ENCODE peak calls at places on chromosomes 6 and 20, in seven cellular contexts. One of them, this sample, is unnamed.

GRCh38 chr6:144922120-144922722 is 637.1 kb downstream of the UTRN start:
- DNase-seq in fibroblast of mammary gland: peak; percentile 87
- DNase-seq in fibroblast of lung: no peak
- DNase-seq in right lobe of liver: peak; percentile 55
- DNase-seq in astrocyte of the cerebellum: no peak
- DNase-seq in CD8-positive, alpha-beta T cell: no peak
- DNase-seq in bronchial epithelial cell: no peak
- DNase-seq in this sample: peak; percentile 73

GRCh38 chr20:3889489-3890409 is 562 bp downstream of the PANK2 start:
- DNase-seq in fibroblast of mammary gland: no peak
- DNase-seq in fibroblast of lung: peak; percentile 23
- DNase-seq in right lobe of liver: peak; percentile 64
- DNase-seq in astrocyte of the cerebellum: no peak
- DNase-seq in CD8-positive, alpha-beta T cell: no peak
- DNase-seq in bronchial epithelial cell: peak; percentile 27
- DNase-seq in this sample: no peak

GRCh38 chr20:57708694-57709673 is 831 bp downstream of the PMEPA1 start:
- DNase-seq in fibroblast of mammary gland: no peak
- DNase-seq in fibroblast of lung: no peak
- DNase-seq in right lobe of liver: no peak
- DNase-seq in astrocyte of the cerebellum: no peak
- DNase-seq in CD8-positive, alpha-beta T cell: no peak
- DNase-seq in bronchial epithelial cell: no peak
- DNase-seq in this sample: peak; percentile 22

GRCh38 chr20:40991181-40991889 is 37.3 kb upstream of the TOP1 start:
- DNase-seq in fibroblast of mammary gland: no peak
- DNase-seq in fibroblast of lung: no peak
- DNase-seq in right lobe of liver: no peak
- DNase-seq in astrocyte of the cerebellum: no peak
- DNase-seq in CD8-positive, alpha-beta T cell: no peak
- DNase-seq in bronchial epithelial cell: no peak
- DNase-seq in this sample: no peak

GRCh38 chr20:62876826-62877728 is 15.5 kb upstream of the TCFL5 start:
- DNase-seq in fibroblast of mammary gland: peak; percentile 43
- DNase-seq in fibroblast of lung: no peak
- DNase-seq in right lobe of liver: no peak
- DNase-seq in astrocyte of the cerebellum: no peak
- DNase-seq in CD8-positive, alpha-beta T cell: no peak
- DNase-seq in bronchial epithelial cell: no peak
- DNase-seq in this sample: peak; percentile 63

GRCh38 chr6:46931416-46931815 is 9.7 kb upstream of the ADGRF5 start:
- DNase-seq in fibroblast of mammary gland: no peak
- DNase-seq in fibroblast of lung: no peak
- DNase-seq in right lobe of liver: no peak
- DNase-seq in astrocyte of the cerebellum: no peak
- DNase-seq in CD8-positive, alpha-beta T cell: no peak
- DNase-seq in bronchial epithelial cell: no peak
- DNase-seq in this sample: no peak

GRCh38 chr20:53940883-53941546 is 129.4 kb downstream of the BCAS1 start:
- DNase-seq in fibroblast of mammary gland: peak; percentile 85
- DNase-seq in fibroblast of lung: peak; percentile 96
- DNase-seq in right lobe of liver: no peak
- DNase-seq in astrocyte of the cerebellum: peak; percentile 73
- DNase-seq in CD8-positive, alpha-beta T cell: no peak
- DNase-seq in bronchial epithelial cell: peak; percentile 46
- DNase-seq in this sample: peak; percentile 87

GRCh38 chr6:72589096-72589495 is 32.8 kb upstream of the KCNQ5 start:
- DNase-seq in fibroblast of mammary gland: peak; percentile 7
- DNase-seq in fibroblast of lung: peak; percentile 35
- DNase-seq in right lobe of liver: no peak
- DNase-seq in astrocyte of the cerebellum: peak; percentile 55
- DNase-seq in CD8-positive, alpha-beta T cell: no peak
- DNase-seq in bronchial epithelial cell: no peak
- DNase-seq in this sample: peak; percentile 36

GRCh38 chr20:44961868-44962267 is 1.7 kb upstream of the TOMM34 start:
- DNase-seq in fibroblast of mammary gland: peak; percentile 84
- DNase-seq in fibroblast of lung: peak; percentile 63
- DNase-seq in right lobe of liver: no peak
- DNase-seq in astrocyte of the cerebellum: no peak
- DNase-seq in CD8-positive, alpha-beta T cell: no peak
- DNase-seq in bronchial epithelial cell: peak; percentile 54
- DNase-seq in this sample: peak; percentile 33

GRCh38 chr6:97669191-97669651 is 386.2 kb upstream of the MMS22L start:
- DNase-seq in fibroblast of mammary gland: no peak
- DNase-seq in fibroblast of lung: peak; percentile 49
- DNase-seq in right lobe of liver: no peak
- DNase-seq in astrocyte of the cerebellum: peak; percentile 15
- DNase-seq in CD8-positive, alpha-beta T cell: no peak
- DNase-seq in bronchial epithelial cell: no peak
- DNase-seq in this sample: peak; percentile 2

GRCh38 chr20:55974491-55975202 is 30.7 kb downstream of the CBLN4 start:
- DNase-seq in fibroblast of mammary gland: no peak
- DNase-seq in fibroblast of lung: no peak
- DNase-seq in right lobe of liver: peak; percentile 64
- DNase-seq in astrocyte of the cerebellum: no peak
- DNase-seq in CD8-positive, alpha-beta T cell: no peak
- DNase-seq in bronchial epithelial cell: no peak
- DNase-seq in this sample: no peak

GRCh38 chr6:109925060-109925459 is 53.1 kb upstream of the GPR6 start:
- DNase-seq in fibroblast of mammary gland: peak; percentile 26
- DNase-seq in fibroblast of lung: peak; percentile 1
- DNase-seq in right lobe of liver: no peak
- DNase-seq in astrocyte of the cerebellum: no peak
- DNase-seq in CD8-positive, alpha-beta T cell: no peak
- DNase-seq in bronchial epithelial cell: no peak
- DNase-seq in this sample: peak; percentile 4

GRCh38 chr6:30793521-30794194 is 49.3 kb upstream of the IER3 start:
- DNase-seq in fibroblast of mammary gland: peak; percentile 49
- DNase-seq in fibroblast of lung: peak; percentile 62
- DNase-seq in right lobe of liver: no peak
- DNase-seq in astrocyte of the cerebellum: no peak
- DNase-seq in CD8-positive, alpha-beta T cell: no peak
- DNase-seq in bronchial epithelial cell: peak; percentile 32
- DNase-seq in this sample: peak; percentile 58

GRCh38 chr20:8854566-8854965 is 214.3 kb upstream of the PLCB4 start:
- DNase-seq in fibroblast of mammary gland: peak; percentile 55
- DNase-seq in fibroblast of lung: peak; percentile 64
- DNase-seq in right lobe of liver: no peak
- DNase-seq in astrocyte of the cerebellum: no peak
- DNase-seq in CD8-positive, alpha-beta T cell: no peak
- DNase-seq in bronchial epithelial cell: no peak
- DNase-seq in this sample: peak; percentile 79

GRCh38 chr6:2378891-2379652 is 133.7 kb upstream of the GMDS start:
- DNase-seq in fibroblast of mammary gland: peak; percentile 89
- DNase-seq in fibroblast of lung: peak; percentile 55
- DNase-seq in right lobe of liver: no peak
- DNase-seq in astrocyte of the cerebellum: no peak
- DNase-seq in CD8-positive, alpha-beta T cell: no peak
- DNase-seq in bronchial epithelial cell: peak; percentile 84
- DNase-seq in this sample: peak; percentile 41

GRCh38 chr6:164069352-164070022 is 655.0 kb downstream of the QKI start:
- DNase-seq in fibroblast of mammary gland: peak; percentile 71
- DNase-seq in fibroblast of lung: peak; percentile 95
- DNase-seq in right lobe of liver: no peak
- DNase-seq in astrocyte of the cerebellum: peak; percentile 75
- DNase-seq in CD8-positive, alpha-beta T cell: no peak
- DNase-seq in bronchial epithelial cell: no peak
- DNase-seq in this sample: peak; percentile 51

GRCh38 chr20:16974855-16975162 is 226.7 kb downstream of the OTOR start:
- DNase-seq in fibroblast of mammary gland: no peak
- DNase-seq in fibroblast of lung: no peak
- DNase-seq in right lobe of liver: peak; percentile 33
- DNase-seq in astrocyte of the cerebellum: no peak
- DNase-seq in CD8-positive, alpha-beta T cell: no peak
- DNase-seq in bronchial epithelial cell: no peak
- DNase-seq in this sample: no peak

GRCh38 chr20:21523895-21524294 is 10.0 kb upstream of the NKX2-2 start:
- DNase-seq in fibroblast of mammary gland: no peak
- DNase-seq in fibroblast of lung: no peak
- DNase-seq in right lobe of liver: no peak
- DNase-seq in astrocyte of the cerebellum: no peak
- DNase-seq in CD8-positive, alpha-beta T cell: no peak
- DNase-seq in bronchial epithelial cell: no peak
- DNase-seq in this sample: no peak

GRCh38 chr20:21523398-21523868 is 9.6 kb upstream of the NKX2-2 start:
- DNase-seq in fibroblast of mammary gland: no peak
- DNase-seq in fibroblast of lung: no peak
- DNase-seq in right lobe of liver: no peak
- DNase-seq in astrocyte of the cerebellum: no peak
- DNase-seq in CD8-positive, alpha-beta T cell: no peak
- DNase-seq in bronchial epithelial cell: no peak
- DNase-seq in this sample: no peak

GRCh38 chr20:21522479-21523397 is 8.9 kb upstream of the NKX2-2 start:
- DNase-seq in fibroblast of mammary gland: no peak
- DNase-seq in fibroblast of lung: no peak
- DNase-seq in right lobe of liver: no peak
- DNase-seq in astrocyte of the cerebellum: no peak
- DNase-seq in CD8-positive, alpha-beta T cell: no peak
- DNase-seq in bronchial epithelial cell: no peak
- DNase-seq in this sample: no peak

GRCh38 chr20:21520702-21521595 is 7.1 kb upstream of the NKX2-2 start:
- DNase-seq in fibroblast of mammary gland: peak; percentile 27
- DNase-seq in fibroblast of lung: peak; percentile 33
- DNase-seq in right lobe of liver: no peak
- DNase-seq in astrocyte of the cerebellum: no peak
- DNase-seq in CD8-positive, alpha-beta T cell: no peak
- DNase-seq in bronchial epithelial cell: peak; percentile 31
- DNase-seq in this sample: peak; percentile 37

GRCh38 chr20:21521596-21522478 is 8.0 kb upstream of the NKX2-2 start:
- DNase-seq in fibroblast of mammary gland: no peak
- DNase-seq in fibroblast of lung: no peak
- DNase-seq in right lobe of liver: no peak
- DNase-seq in astrocyte of the cerebellum: no peak
- DNase-seq in CD8-positive, alpha-beta T cell: no peak
- DNase-seq in bronchial epithelial cell: no peak
- DNase-seq in this sample: no peak
- H3K4me3 ChIP-seq in fibroblast of mammary gland: no peak overlapping the region
- H3K4me3 ChIP-seq in fibroblast of lung: no peak overlapping the region
- H3K4me3 ChIP-seq in right lobe of liver: peak overlapping the region; percentile 27
- H3K4me3 ChIP-seq in astrocyte of the cerebellum: no peak overlapping the region
- H3K4me3 ChIP-seq in CD8-positive, alpha-beta T cell: no peak overlapping the region
- H3K4me3 ChIP-seq in bronchial epithelial cell: no peak overlapping the region
- H3K4me3 ChIP-seq in this sample: no peak overlapping the region

GRCh38 chr6:157879873-157880254 is 56.8 kb downstream of the SNX9 start:
- DNase-seq in fibroblast of mammary gland: no peak
- DNase-seq in fibroblast of lung: no peak
- DNase-seq in right lobe of liver: no peak
- DNase-seq in astrocyte of the cerebellum: no peak
- DNase-seq in CD8-positive, alpha-beta T cell: no peak
- DNase-seq in bronchial epithelial cell: no peak
- DNase-seq in this sample: no peak
- H3K4me3 ChIP-seq in fibroblast of mammary gland: no peak overlapping the region
- H3K4me3 ChIP-seq in fibroblast of lung: no peak overlapping the region
- H3K4me3 ChIP-seq in right lobe of liver: no peak overlapping the region
- H3K4me3 ChIP-seq in astrocyte of the cerebellum: no peak overlapping the region
- H3K4me3 ChIP-seq in CD8-positive, alpha-beta T cell: no peak overlapping the region
- H3K4me3 ChIP-seq in bronchial epithelial cell: no peak overlapping the region
- H3K4me3 ChIP-seq in this sample: no peak overlapping the region

DNA sequence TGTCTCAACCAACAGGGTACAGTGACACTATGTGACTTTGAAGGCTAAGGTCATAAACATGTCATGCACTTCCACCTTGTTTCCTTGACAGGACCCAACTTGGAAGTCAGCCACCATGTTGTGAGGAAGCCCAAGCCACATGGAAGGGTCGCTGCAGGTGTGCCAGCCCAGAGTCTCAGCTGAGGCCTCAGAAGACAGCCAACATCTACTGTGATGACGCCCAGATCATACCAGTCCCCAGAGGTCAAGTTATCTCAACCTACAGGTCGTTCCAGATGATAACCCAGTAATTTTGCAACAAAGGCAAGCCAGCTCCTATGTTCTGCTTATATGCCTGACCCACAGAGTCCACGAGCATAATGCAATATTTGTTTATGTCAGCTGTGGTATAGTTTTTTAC is 376.0 kb upstream of the AGPAT4 start:
- DNase-seq in fibroblast of mammary gland: no peak
- DNase-seq in fibroblast of lung: no peak
- DNase-seq in right lobe of liver: no peak
- DNase-seq in astrocyte of the cerebellum: no peak
- DNase-seq in CD8-positive, alpha-beta T cell: no peak
- DNase-seq in bronchial epithelial cell: no peak
- DNase-seq in this sample: no peak
- H3K4me3 ChIP-seq in fibroblast of mammary gland: no peak overlapping the region
- H3K4me3 ChIP-seq in fibroblast of lung: no peak overlapping the region
- H3K4me3 ChIP-seq in right lobe of liver: no peak overlapping the region
- H3K4me3 ChIP-seq in astrocyte of the cerebellum: no peak overlapping the region
- H3K4me3 ChIP-seq in CD8-positive, alpha-beta T cell: no peak overlapping the region
- H3K4me3 ChIP-seq in bronchial epithelial cell: no peak overlapping the region
- H3K4me3 ChIP-seq in this sample: no peak overlapping the region

DNA sequence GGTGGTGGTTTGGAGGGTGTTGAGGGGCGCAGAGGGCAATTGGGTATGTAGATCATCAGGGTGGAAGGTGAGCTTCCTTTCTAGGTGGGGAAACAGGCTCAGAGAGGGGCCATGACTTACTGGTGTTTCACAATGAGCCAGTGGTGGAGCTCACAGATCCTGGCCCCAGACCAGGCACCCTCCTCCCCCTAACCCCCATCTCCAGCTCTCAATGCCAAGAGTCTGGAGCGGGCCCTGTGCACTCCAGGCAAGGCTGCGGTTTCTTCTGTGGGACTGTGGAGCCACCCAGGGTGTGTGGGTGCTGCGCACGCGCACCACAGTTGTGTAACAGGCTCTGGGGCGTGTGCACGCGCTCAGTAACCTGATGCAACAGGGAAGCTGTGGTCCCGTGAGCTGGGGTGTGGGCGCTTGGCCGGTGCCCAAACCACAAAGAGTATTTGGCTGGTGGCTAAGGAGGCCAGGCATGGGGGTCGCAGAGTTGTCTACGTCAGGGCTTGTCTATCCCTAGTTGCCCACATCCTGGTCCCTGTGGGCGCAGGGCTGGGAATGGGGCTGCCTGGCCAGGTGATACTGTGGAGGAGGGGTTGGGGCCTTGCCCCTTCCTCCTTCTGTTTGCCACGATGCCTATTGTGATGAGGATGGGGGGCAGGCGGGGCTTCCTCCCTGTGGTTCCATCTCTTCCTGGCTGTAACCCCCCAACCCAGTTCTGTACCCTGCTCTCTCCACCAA is 37.5 kb upstream of the MRPS18A start:
- DNase-seq in fibroblast of mammary gland: peak; percentile 97
- DNase-seq in fibroblast of lung: peak; percentile 92
- DNase-seq in right lobe of liver: peak; percentile 86
- DNase-seq in astrocyte of the cerebellum: peak; percentile 85
- DNase-seq in CD8-positive, alpha-beta T cell: peak; percentile 52
- DNase-seq in bronchial epithelial cell: peak; percentile 90
- DNase-seq in this sample: peak; percentile 95
- H3K4me3 ChIP-seq in fibroblast of mammary gland: no peak overlapping the region
- H3K4me3 ChIP-seq in fibroblast of lung: no peak overlapping the region
- H3K4me3 ChIP-seq in right lobe of liver: no peak overlapping the region
- H3K4me3 ChIP-seq in astrocyte of the cerebellum: no peak overlapping the region
- H3K4me3 ChIP-seq in CD8-positive, alpha-beta T cell: no peak overlapping the region
- H3K4me3 ChIP-seq in bronchial epithelial cell: no peak overlapping the region
- H3K4me3 ChIP-seq in this sample: no peak overlapping the region